ENCODE peak calls at places on chromosomes 12 and 14, in seven cellular contexts. One of them, this sample, is unnamed.

GRCh38 chr12:84964048-84964447 is 51.4 kb upstream of the SLC6A15 start:
- DNase-seq in anterior cingulate cortex: no peak
- DNase-seq in SK-N-SH: no peak
- DNase-seq in fibroblast of mammary gland: no peak
- DNase-seq in HT1080: no peak
- DNase-seq in ascending aorta: no peak
- DNase-seq in testis: no peak
- DNase-seq in this sample: no peak

GRCh38 chr12:65123435-65124063 is 2.4 kb upstream of the WIF1 start:
- DNase-seq in HT1080: peak; percentile 10
- DNase-seq in SK-N-SH: peak; percentile 15
- DNase-seq in fibroblast of mammary gland: peak; percentile 56
- DNase-seq in anterior cingulate cortex: no peak
- DNase-seq in testis: no peak
- DNase-seq in ascending aorta: no peak
- DNase-seq in this sample: peak; percentile 6

GRCh38 chr14:88473791-88474190 is 81.0 kb downstream of the PTPN21 start:
- DNase-seq in SK-N-SH: no peak
- DNase-seq in testis: no peak
- DNase-seq in fibroblast of mammary gland: no peak
- DNase-seq in anterior cingulate cortex: no peak
- DNase-seq in HT1080: no peak
- DNase-seq in ascending aorta: no peak
- DNase-seq in this sample: no peak

GRCh38 chr14:96255501-96256366 is at the start of gene BDKRB1:
- DNase-seq in SK-N-SH: no peak
- DNase-seq in ascending aorta: no peak
- DNase-seq in fibroblast of mammary gland: peak; percentile 94
- DNase-seq in HT1080: peak; percentile 59
- DNase-seq in anterior cingulate cortex: no peak
- DNase-seq in testis: no peak
- DNase-seq in this sample: peak; percentile 56

GRCh38 chr14:34301107-34301734 is 160.8 kb downstream of the SPTSSA start:
- DNase-seq in SK-N-SH: peak; percentile 49
- DNase-seq in HT1080: peak; percentile 27
- DNase-seq in fibroblast of mammary gland: peak; percentile 65
- DNase-seq in ascending aorta: no peak
- DNase-seq in testis: peak; percentile 17
- DNase-seq in anterior cingulate cortex: peak; percentile 62
- DNase-seq in this sample: peak; percentile 46

GRCh38 chr12:47905313-47905730 is 528 bp upstream of the VDR start:
- DNase-seq in HT1080: no peak
- DNase-seq in fibroblast of mammary gland: no peak
- DNase-seq in SK-N-SH: peak; percentile 80
- DNase-seq in anterior cingulate cortex: no peak
- DNase-seq in ascending aorta: no peak
- DNase-seq in testis: peak; percentile 46
- DNase-seq in this sample: peak; percentile 82

GRCh38 chr12:25438638-25439037 is 114.4 kb downstream of the LMNTD1 start:
- DNase-seq in SK-N-SH: no peak
- DNase-seq in ascending aorta: no peak
- DNase-seq in fibroblast of mammary gland: peak; percentile 88
- DNase-seq in HT1080: peak; percentile 4
- DNase-seq in testis: no peak
- DNase-seq in anterior cingulate cortex: no peak
- DNase-seq in this sample: no peak

GRCh38 chr12:6556857-6557256 is 1.0 kb upstream of the IFFO1 start:
- DNase-seq in anterior cingulate cortex: no peak
- DNase-seq in testis: no peak
- DNase-seq in HT1080: no peak
- DNase-seq in SK-N-SH: no peak
- DNase-seq in fibroblast of mammary gland: no peak
- DNase-seq in ascending aorta: no peak
- DNase-seq in this sample: no peak

GRCh38 chr14:50601405-50601804 is 41.5 kb downstream of the ATL1 start:
- DNase-seq in anterior cingulate cortex: no peak
- DNase-seq in SK-N-SH: no peak
- DNase-seq in HT1080: peak; percentile 21
- DNase-seq in ascending aorta: no peak
- DNase-seq in fibroblast of mammary gland: peak; percentile 8
- DNase-seq in testis: no peak
- DNase-seq in this sample: peak; percentile 28

GRCh38 chr14:20499881-20500280 is 5.5 kb upstream of the RNASE10 start:
- DNase-seq in SK-N-SH: no peak
- DNase-seq in ascending aorta: no peak
- DNase-seq in testis: no peak
- DNase-seq in anterior cingulate cortex: no peak
- DNase-seq in HT1080: no peak
- DNase-seq in fibroblast of mammary gland: no peak
- DNase-seq in this sample: no peak

GRCh38 chr14:94831085-94831484 is 61.2 kb upstream of the GSC start:
- DNase-seq in SK-N-SH: no peak
- DNase-seq in anterior cingulate cortex: no peak
- DNase-seq in HT1080: no peak
- DNase-seq in testis: no peak
- DNase-seq in fibroblast of mammary gland: no peak
- DNase-seq in ascending aorta: no peak
- DNase-seq in this sample: no peak

GRCh38 chr14:100426331-100426730 is 103.2 kb downstream of the SLC25A47 start:
- DNase-seq in ascending aorta: no peak
- DNase-seq in HT1080: no peak
- DNase-seq in SK-N-SH: no peak
- DNase-seq in testis: no peak
- DNase-seq in anterior cingulate cortex: no peak
- DNase-seq in fibroblast of mammary gland: no peak
- DNase-seq in this sample: no peak

GRCh38 chr12:77510985-77511384 is 319.7 kb upstream of the NAV3 start:
- DNase-seq in anterior cingulate cortex: no peak
- DNase-seq in testis: no peak
- DNase-seq in ascending aorta: no peak
- DNase-seq in fibroblast of mammary gland: no peak
- DNase-seq in HT1080: no peak
- DNase-seq in SK-N-SH: no peak
- DNase-seq in this sample: no peak

GRCh38 chr14:70555890-70556289 is 21.1 kb upstream of the ADAM20 start:
- DNase-seq in fibroblast of mammary gland: peak; percentile 33
- DNase-seq in SK-N-SH: no peak
- DNase-seq in anterior cingulate cortex: no peak
- DNase-seq in HT1080: no peak
- DNase-seq in testis: no peak
- DNase-seq in ascending aorta: no peak
- DNase-seq in this sample: peak; percentile 63

GRCh38 chr12:30134229-30134628 is 350.5 kb upstream of the TMTC1 start:
- DNase-seq in HT1080: peak; percentile 35
- DNase-seq in testis: no peak
- DNase-seq in fibroblast of mammary gland: no peak
- DNase-seq in SK-N-SH: no peak
- DNase-seq in anterior cingulate cortex: no peak
- DNase-seq in ascending aorta: no peak
- DNase-seq in this sample: no peak

GRCh38 chr12:73421832-73422231 is 1115.8 kb upstream of the ATXN7L3B start:
- DNase-seq in ascending aorta: no peak
- DNase-seq in anterior cingulate cortex: no peak
- DNase-seq in fibroblast of mammary gland: peak; percentile 56
- DNase-seq in SK-N-SH: no peak
- DNase-seq in HT1080: peak; percentile 91
- DNase-seq in testis: no peak
- DNase-seq in this sample: peak; percentile 90

GRCh38 chr14:73909681-73910080 is 23.0 kb downstream of the ZNF410 start:
- DNase-seq in anterior cingulate cortex: no peak
- DNase-seq in ascending aorta: no peak
- DNase-seq in testis: no peak
- DNase-seq in fibroblast of mammary gland: peak; percentile 36
- DNase-seq in SK-N-SH: no peak
- DNase-seq in HT1080: no peak
- DNase-seq in this sample: no peak

GRCh38 chr14:22484638-22485037 is 104.4 kb downstream of the DAD1 start:
- DNase-seq in HT1080: no peak
- DNase-seq in testis: no peak
- DNase-seq in fibroblast of mammary gland: peak; percentile 12
- DNase-seq in SK-N-SH: no peak
- DNase-seq in anterior cingulate cortex: no peak
- DNase-seq in ascending aorta: no peak
- DNase-seq in this sample: no peak

GRCh38 chr14:93239869-93240677 is 33.0 kb downstream of the UBR7 start:
- DNase-seq in fibroblast of mammary gland: peak; percentile 70
- DNase-seq in SK-N-SH: no peak
- DNase-seq in testis: no peak
- DNase-seq in HT1080: peak; percentile 71
- DNase-seq in ascending aorta: no peak
- DNase-seq in anterior cingulate cortex: no peak
- DNase-seq in this sample: peak; percentile 52

GRCh38 chr12:109461846-109462766 is 15.0 kb downstream of the KCTD10 start:
- DNase-seq in fibroblast of mammary gland: peak; percentile 96
- DNase-seq in testis: peak; percentile 74
- DNase-seq in ascending aorta: no peak
- DNase-seq in HT1080: peak; percentile 76
- DNase-seq in anterior cingulate cortex: no peak
- DNase-seq in SK-N-SH: peak; percentile 78
- DNase-seq in this sample: peak; percentile 85

GRCh38 chr14:86575141-86575540 is 1045.2 kb downstream of the FLRT2 start:
- DNase-seq in SK-N-SH: peak; percentile 13
- DNase-seq in testis: no peak
- DNase-seq in HT1080: no peak
- DNase-seq in fibroblast of mammary gland: peak; percentile 33
- DNase-seq in ascending aorta: no peak
- DNase-seq in anterior cingulate cortex: no peak
- DNase-seq in this sample: no peak

GRCh38 chr12:642633-643477 is 20.4 kb downstream of the NINJ2 start:
- DNase-seq in testis: peak; percentile 80
- DNase-seq in anterior cingulate cortex: peak; percentile 46
- DNase-seq in SK-N-SH: peak; percentile 87
- DNase-seq in fibroblast of mammary gland: peak; percentile 45
- DNase-seq in ascending aorta: no peak
- DNase-seq in HT1080: no peak
- DNase-seq in this sample: peak; percentile 29

GRCh38 chr12:69067713-69068112 is 134.7 kb upstream of the CPM start:
- DNase-seq in SK-N-SH: no peak
- DNase-seq in fibroblast of mammary gland: no peak
- DNase-seq in testis: no peak
- DNase-seq in anterior cingulate cortex: no peak
- DNase-seq in HT1080: no peak
- DNase-seq in ascending aorta: no peak
- DNase-seq in this sample: no peak

GRCh38 chr12:124909831-124910560 is 4.5 kb downstream of the UBC start:
- DNase-seq in anterior cingulate cortex: no peak
- DNase-seq in ascending aorta: no peak
- DNase-seq in SK-N-SH: no peak
- DNase-seq in fibroblast of mammary gland: peak; percentile 59
- DNase-seq in testis: no peak
- DNase-seq in HT1080: peak; percentile 35
- DNase-seq in this sample: peak; percentile 75

GRCh38 chr12:105330938-105331804 is 680 bp downstream of the C12orf75 start:
- DNase-seq in HT1080: no peak
- DNase-seq in anterior cingulate cortex: no peak
- DNase-seq in fibroblast of mammary gland: no peak
- DNase-seq in testis: peak; percentile 50
- DNase-seq in ascending aorta: no peak
- DNase-seq in SK-N-SH: no peak
- DNase-seq in this sample: peak; percentile 27

GRCh38 chr14:70873627-70874026 is 33.6 kb upstream of the PCNX1 start:
- DNase-seq in fibroblast of mammary gland: no peak
- DNase-seq in anterior cingulate cortex: no peak
- DNase-seq in ascending aorta: no peak
- DNase-seq in HT1080: no peak
- DNase-seq in testis: no peak
- DNase-seq in SK-N-SH: no peak
- DNase-seq in this sample: no peak

GRCh38 chr14:72553656-72554055 is 340.2 kb downstream of the DPF3 start:
- DNase-seq in SK-N-SH: no peak
- DNase-seq in ascending aorta: no peak
- DNase-seq in fibroblast of mammary gland: peak; percentile 21
- DNase-seq in HT1080: no peak
- DNase-seq in testis: no peak
- DNase-seq in anterior cingulate cortex: no peak
- DNase-seq in this sample: no peak

GRCh38 chr12:101925352-101925751 is 48.0 kb downstream of the DRAM1 start:
- DNase-seq in SK-N-SH: no peak
- DNase-seq in fibroblast of mammary gland: peak; percentile 99
- DNase-seq in anterior cingulate cortex: no peak
- DNase-seq in HT1080: peak; percentile 78
- DNase-seq in ascending aorta: no peak
- DNase-seq in testis: peak; percentile 54
- DNase-seq in this sample: peak; percentile 91

GRCh38 chr12:38155526-38156496 is 160.8 kb upstream of the ALG10B start:
- DNase-seq in testis: no peak
- DNase-seq in fibroblast of mammary gland: no peak
- DNase-seq in ascending aorta: no peak
- DNase-seq in anterior cingulate cortex: no peak
- DNase-seq in HT1080: no peak
- DNase-seq in SK-N-SH: no peak
- DNase-seq in this sample: no peak

GRCh38 chr14:49975799-49976198 is 82.9 kb downstream of the ARF6 start:
- DNase-seq in SK-N-SH: no peak
- DNase-seq in HT1080: no peak
- DNase-seq in anterior cingulate cortex: no peak
- DNase-seq in testis: no peak
- DNase-seq in ascending aorta: no peak
- DNase-seq in fibroblast of mammary gland: no peak
- DNase-seq in this sample: no peak

GRCh38 chr12:42326466-42327226 is 679 bp downstream of the PPHLN1 start:
- DNase-seq in testis: peak; percentile 31
- DNase-seq in anterior cingulate cortex: no peak
- DNase-seq in ascending aorta: no peak
- DNase-seq in SK-N-SH: peak; percentile 32
- DNase-seq in fibroblast of mammary gland: peak; percentile 46
- DNase-seq in HT1080: peak; percentile 33
- DNase-seq in this sample: peak; percentile 50

GRCh38 chr12:110107369-110108281 is 16.5 kb upstream of the IFT81 start:
- DNase-seq in ascending aorta: no peak
- DNase-seq in HT1080: peak; percentile 70
- DNase-seq in anterior cingulate cortex: no peak
- DNase-seq in SK-N-SH: no peak
- DNase-seq in fibroblast of mammary gland: peak; percentile 99
- DNase-seq in testis: peak; percentile 34
- DNase-seq in this sample: peak; percentile 71

GRCh38 chr12:21852251-21852650 is 77.7 kb upstream of the KCNJ8 start:
- DNase-seq in testis: no peak
- DNase-seq in SK-N-SH: no peak
- DNase-seq in fibroblast of mammary gland: peak; percentile 94
- DNase-seq in HT1080: peak; percentile 70
- DNase-seq in anterior cingulate cortex: no peak
- DNase-seq in ascending aorta: no peak
- DNase-seq in this sample: no peak

GRCh38 chr12:71947645-71948105 is 9.0 kb downstream of the TPH2 start:
- DNase-seq in HT1080: peak; percentile 59
- DNase-seq in fibroblast of mammary gland: peak; percentile 67
- DNase-seq in anterior cingulate cortex: peak; percentile 77
- DNase-seq in SK-N-SH: no peak
- DNase-seq in ascending aorta: no peak
- DNase-seq in testis: no peak
- DNase-seq in this sample: peak; percentile 87

GRCh38 chr12:114744696-114745095 is 60.7 kb upstream of the TBX3 start:
- DNase-seq in anterior cingulate cortex: no peak
- DNase-seq in testis: no peak
- DNase-seq in fibroblast of mammary gland: peak; percentile 50
- DNase-seq in HT1080: no peak
- DNase-seq in SK-N-SH: no peak
- DNase-seq in ascending aorta: no peak
- DNase-seq in this sample: no peak

GRCh38 chr12:54588110-54588831 is at the start of gene PPP1R1A:
- DNase-seq in ascending aorta: no peak
- DNase-seq in fibroblast of mammary gland: no peak
- DNase-seq in testis: no peak
- DNase-seq in HT1080: no peak
- DNase-seq in anterior cingulate cortex: peak; percentile 23
- DNase-seq in SK-N-SH: peak; percentile 51
- DNase-seq in this sample: no peak

GRCh38 chr12:99043319-99043914 is 398.3 kb downstream of the APAF1 start:
- DNase-seq in HT1080: peak; percentile 36
- DNase-seq in SK-N-SH: peak; percentile 49
- DNase-seq in ascending aorta: no peak
- DNase-seq in testis: peak; percentile 85
- DNase-seq in fibroblast of mammary gland: peak; percentile 68
- DNase-seq in anterior cingulate cortex: peak; percentile 53
- DNase-seq in this sample: peak; percentile 40

GRCh38 chr14:81005540-81006228 is 50.3 kb downstream of the TSHR start:
- DNase-seq in HT1080: no peak
- DNase-seq in SK-N-SH: no peak
- DNase-seq in fibroblast of mammary gland: peak; percentile 34
- DNase-seq in testis: no peak
- DNase-seq in ascending aorta: no peak
- DNase-seq in anterior cingulate cortex: no peak
- DNase-seq in this sample: no peak

This sample was measured in mammary epithelial cell.